ENCODE peak calls at places on chromosome 19, in seven cellular contexts. P is fibroblast of mammary gland; R is left ventricle myocardium inferior; L is stimulated activated CD4-positive, alpha-beta T cell treated with anti-CD3 and anti-CD28 coated beads, Interleukin-4, amount 100 ng/mL, for 24 hours; J is amygdala; G is hippocampal formation; Y is pons. V is an unnamed sample.

GRCh38 chr19:38596057-38596981 is 21.4 kb downstream of the MAP4K1 start:
- DNase-seq in P (no peak), R (no peak), L (peak), J (peak), G (no peak), Y (no peak), V (peak)

GRCh38 chr19:7744871-7745270 is 2.5 kb downstream of the CD209 start:
- DNase-seq in P (no peak), R (no peak), L (no peak), J (no peak), G (no peak), Y (no peak), V (no peak)

GRCh38 chr19:13013649-13014048 is 18.4 kb downstream of the NFIX start:
- DNase-seq in P (peak), R (no peak), L (no peak), J (peak), G (no peak), Y (no peak), V (no peak)

GRCh38 chr19:28727133-28727834 is 485.7 kb downstream of the UQCRFS1 start:
- DNase-seq in P (peak), R (no peak), L (peak), J (no peak), G (no peak), Y (no peak), V (no peak)

GRCh38 chr19:30686252-30686762 is 314.1 kb downstream of the ZNF536 start:
- DNase-seq in P (peak), R (no peak), L (no peak), J (no peak), G (no peak), Y (no peak), V (no peak)

GRCh38 chr19:9947441-9947840 is 11.1 kb upstream of the OLFM2 start:
- DNase-seq in P (no peak), R (no peak), L (no peak), J (no peak), G (no peak), Y (no peak), V (no peak)

GRCh38 chr19:40157059-40157458 is 34.2 kb upstream of the MAP3K10 start:
- DNase-seq in P (no peak), R (no peak), L (no peak), J (no peak), G (no peak), Y (no peak), V (no peak)

GRCh38 chr19:6108721-6109633 is 1.3 kb downstream of the RFX2 start:
- DNase-seq in P (peak), R (peak), L (peak), J (peak), G (no peak), Y (no peak), V (no peak)

GRCh38 chr19:51364200-51365106 is 1.7 kb downstream of the ETFB start:
- DNase-seq in P (peak), R (no peak), L (no peak), J (peak), G (no peak), Y (peak), V (no peak)

GRCh38 chr19:13996928-13997636 is 9.0 kb downstream of the RFX1 start:
- DNase-seq in P (no peak), R (peak), L (no peak), J (no peak), G (no peak), Y (no peak), V (no peak)

GRCh38 chr19:640156-640548 is 473 bp downstream of the FGF22 start:
- DNase-seq in P (no peak), R (no peak), L (no peak), J (no peak), G (no peak), Y (no peak), V (no peak)

GRCh38 chr19:8552810-8553209 is 24.4 kb downstream of the MYO1F start:
- DNase-seq in P (peak), R (no peak), L (no peak), J (no peak), G (no peak), Y (no peak), V (no peak)

GRCh38 chr19:12034196-12034595 is 1.3 kb downstream of the ZNF433 start:
- DNase-seq in P (no peak), R (no peak), L (no peak), J (no peak), G (no peak), Y (no peak), V (no peak)

GRCh38 chr19:18737337-18737953 is 53.7 kb downstream of the COMP start:
- DNase-seq in P (peak), R (no peak), L (no peak), J (no peak), G (no peak), Y (no peak), V (no peak)

GRCh38 chr19:576768-577438 is 4.5 kb downstream of the BSG start:
- DNase-seq in P (no peak), R (no peak), L (no peak), J (no peak), G (no peak), Y (no peak), V (no peak)

GRCh38 chr19:10361569-10362011 is 18.8 kb downstream of the TYK2 start:
- DNase-seq in P (no peak), R (no peak), L (no peak), J (no peak), G (no peak), Y (no peak), V (no peak)

GRCh38 chr19:5287066-5287465 is 53.5 kb downstream of the PTPRS start:
- DNase-seq in P (no peak), R (no peak), L (no peak), J (no peak), G (no peak), Y (no peak), V (no peak)

GRCh38 chr19:46786236-46787039 is 2.0 kb downstream of the SLC1A5 start:
- DNase-seq in P (peak), R (peak), L (peak), J (no peak), G (no peak), Y (peak), V (no peak)

GRCh38 chr19:29263305-29264080 is 50.5 kb upstream of the UQCRFS1 start:
- DNase-seq in P (peak), R (peak), L (peak), J (peak), G (peak), Y (peak), V (peak)

GRCh38 chr19:2251577-2252480 is 2.7 kb downstream of the AMH start:
- DNase-seq in P (no peak), R (no peak), L (no peak), J (no peak), G (no peak), Y (no peak), V (no peak)

GRCh38 chr19:50838239-50838638 is 4.9 kb upstream of the KLK15 start:
- DNase-seq in P (no peak), R (no peak), L (no peak), J (no peak), G (no peak), Y (no peak), V (no peak)

GRCh38 chr19:2350656-2351055 is 9.4 kb upstream of the TMPRSS9 start:
- DNase-seq in P (no peak), R (no peak), L (no peak), J (no peak), G (no peak), Y (no peak), V (no peak)

V was measured in progenitor cell of endocrine pancreas.